ENCODE peak calls at places on chromosomes 11 and 22, in nine cellular contexts. R, D, B, O, X, I, Z, G and C are unnamed samples.

GRCh38 chr22:21591695-21592094 is 24.2 kb downstream of the UBE2L3 start:
- DNase-seq in R (no peak), D (peak; percentile 52), B (no peak), O (no peak), X (no peak), I (peak; percentile 66), Z (no peak), G (no peak), C (no peak)

GRCh38 chr22:22836635-22837034 is 51.0 kb upstream of the IGLL5 start:
- DNase-seq in R (no peak), D (no peak), B (no peak), O (no peak), X (no peak), I (no peak), Z (no peak), G (no peak), C (no peak)

GRCh38 chr11:110463153-110463552 is 33.4 kb downstream of the FDX1 start:
- DNase-seq in R (no peak), D (peak; percentile 12), B (no peak), O (peak; percentile 75), X (peak; percentile 64), I (peak; percentile 63), Z (peak; percentile 51), G (peak; percentile 54), C (peak; percentile 33)

GRCh38 chr11:94934362-94934761 is 39.0 kb downstream of the CWC15 start:
- DNase-seq in R (no peak), D (no peak), B (no peak), O (no peak), X (peak; percentile 39), I (no peak), Z (peak; percentile 47), G (no peak), C (no peak)

GRCh38 chr22:47168900-47169800 is 406.7 kb downstream of the TBC1D22A start:
- DNase-seq in R (peak; percentile 52), D (no peak), B (no peak), O (peak; percentile 52), X (no peak), I (peak; percentile 40), Z (no peak), G (no peak), C (peak; percentile 11)

GRCh38 chr11:122202951-122203456 is 87.0 kb upstream of the BLID start:
- DNase-seq in R (no peak), D (peak; percentile 69), B (no peak), O (peak; percentile 88), X (peak; percentile 82), I (peak; percentile 80), Z (peak; percentile 84), G (peak; percentile 46), C (peak; percentile 43)

GRCh38 chr11:7657306-7658025 is 15.8 kb downstream of the CYB5R2 start:
- DNase-seq in R (no peak), D (peak; percentile 31), B (no peak), O (peak; percentile 73), X (peak; percentile 60), I (peak; percentile 67), Z (peak; percentile 69), G (peak; percentile 54), C (peak; percentile 70)

GRCh38 chr11:112163875-112164521 is at the start of gene IL18:
- DNase-seq in R (no peak), D (peak; percentile 75), B (no peak), O (peak; percentile 66), X (peak; percentile 17), I (peak; percentile 75), Z (no peak), G (no peak), C (peak; percentile 13)

GRCh38 chr22:39207141-39208012 is 37.4 kb downstream of the PDGFB start:
- DNase-seq in R (no peak), D (peak; percentile 88), B (no peak), O (peak; percentile 54), X (no peak), I (peak; percentile 42), Z (no peak), G (no peak), C (no peak)

GRCh38 chr11:34585870-34586654 is 34.8 kb upstream of the EHF start:
- DNase-seq in R (no peak), D (no peak), B (no peak), O (no peak), X (no peak), I (no peak), Z (peak; percentile 54), G (no peak), C (no peak)

GRCh38 chr11:62217191-62217748 is 8.8 kb downstream of the SCGB2A1 start:
- DNase-seq in R (no peak), D (no peak), B (no peak), O (no peak), X (no peak), I (no peak), Z (no peak), G (no peak), C (peak; percentile 36)

GRCh38 chr11:133981156-133981555 is 24.4 kb upstream of the IGSF9B start:
- DNase-seq in R (no peak), D (no peak), B (no peak), O (no peak), X (no peak), I (no peak), Z (no peak), G (no peak), C (no peak)

GRCh38 chr11:119566299-119566698 is 143.3 kb upstream of the THY1 start:
- DNase-seq in R (no peak), D (no peak), B (no peak), O (no peak), X (no peak), I (no peak), Z (no peak), G (no peak), C (no peak)

GRCh38 chr11:76759517-76759916 is 23.6 kb upstream of the TSKU start:
- DNase-seq in R (peak; percentile 12), D (no peak), B (no peak), O (no peak), X (no peak), I (no peak), Z (no peak), G (no peak), C (no peak)

GRCh38 chr22:30204742-30205111 is 41.8 kb downstream of the LIF start:
- DNase-seq in R (no peak), D (no peak), B (no peak), O (no peak), X (no peak), I (no peak), Z (no peak), G (no peak), C (no peak)

GRCh38 chr11:118895093-118896039 is 11.7 kb downstream of the CXCR5 start:
- DNase-seq in R (no peak), D (no peak), B (no peak), O (no peak), X (no peak), I (no peak), Z (no peak), G (peak; percentile 68), C (no peak)

GRCh38 chr22:17990942-17991341 is 33.4 kb downstream of the MICAL3 start:
- DNase-seq in R (no peak), D (no peak), B (no peak), O (peak; percentile 43), X (no peak), I (no peak), Z (no peak), G (no peak), C (no peak)

GRCh38 chr11:108368134-108368533 is 99.2 kb downstream of the C11orf65 start:
- DNase-seq in R (no peak), D (no peak), B (no peak), O (no peak), X (no peak), I (no peak), Z (no peak), G (no peak), C (no peak)

GRCh38 chr11:128544625-128545024 is 42.7 kb downstream of the ETS1 start:
- DNase-seq in R (no peak), D (no peak), B (no peak), O (no peak), X (no peak), I (no peak), Z (no peak), G (no peak), C (no peak)

GRCh38 chr22:25492950-25493790 is 71.3 kb upstream of the GRK3 start:
- DNase-seq in R (no peak), D (no peak), B (no peak), O (no peak), X (no peak), I (no peak), Z (peak; percentile 68), G (no peak), C (no peak)

GRCh38 chr11:87421422-87421821 is 383.7 kb downstream of the TMEM135 start:
- DNase-seq in R (no peak), D (no peak), B (no peak), O (no peak), X (peak; percentile 64), I (no peak), Z (peak; percentile 59), G (no peak), C (peak; percentile 87)

GRCh38 chr11:978781-979180 is 53.1 kb downstream of the AP2A2 start:
- DNase-seq in R (no peak), D (no peak), B (no peak), O (no peak), X (no peak), I (no peak), Z (no peak), G (no peak), C (no peak)

GRCh38 chr11:47923667-47924066 is 56.7 kb upstream of the PTPRJ start:
- DNase-seq in R (no peak), D (no peak), B (no peak), O (peak; percentile 64), X (no peak), I (no peak), Z (no peak), G (no peak), C (no peak)

GRCh38 chr22:50118557-50119168 is 28.9 kb downstream of the MOV10L1 start:
- DNase-seq in R (no peak), D (no peak), B (no peak), O (no peak), X (no peak), I (no peak), Z (no peak), G (no peak), C (no peak)

GRCh38 chr11:92854162-92854561 is 115.3 kb upstream of the MTNR1B start:
- DNase-seq in R (no peak), D (no peak), B (no peak), O (no peak), X (no peak), I (no peak), Z (no peak), G (no peak), C (no peak)

GRCh38 chr11:31557991-31558390 is 48.4 kb downstream of the ELP4 start:
- DNase-seq in R (no peak), D (no peak), B (no peak), O (no peak), X (no peak), I (no peak), Z (no peak), G (no peak), C (peak; percentile 11)

GRCh38 chr11:57432714-57433163 is 5.8 kb upstream of the SLC43A3 start:
- DNase-seq in R (peak; percentile 87), D (peak; percentile 19), B (no peak), O (no peak), X (no peak), I (peak; percentile 69), Z (no peak), G (peak; percentile 62), C (no peak)

GRCh38 chr11:14015711-14016110 is 53.2 kb downstream of the SPON1 start:
- DNase-seq in R (no peak), D (peak; percentile 49), B (no peak), O (no peak), X (no peak), I (no peak), Z (no peak), G (no peak), C (peak; percentile 22)

GRCh38 chr11:106668147-106668546 is 350.1 kb downstream of the GUCY1A2 start:
- DNase-seq in R (no peak), D (no peak), B (no peak), O (no peak), X (no peak), I (no peak), Z (no peak), G (no peak), C (no peak)

GRCh38 chr22:20020533-20021195 is at the start of gene TANGO2:
- DNase-seq in R (peak; percentile 97), D (peak; percentile 92), B (peak; percentile 86), O (peak; percentile 94), X (peak; percentile 96), I (peak; percentile 94), Z (peak; percentile 93), G (peak; percentile 92), C (peak; percentile 68)

GRCh38 chr11:113376156-113376555 is 11.4 kb upstream of the ANKK1 start:
- DNase-seq in R (no peak), D (no peak), B (no peak), O (no peak), X (no peak), I (no peak), Z (no peak), G (no peak), C (no peak)